ENCODE peak calls at places on chromosome 4, in six cellular contexts. One of them, this sample, is unnamed.

GRCh38 chr4:90495211-90495610 is 368.0 kb downstream of the CCSER1 start:
- DNase-seq in tibial nerve: no peak
- DNase-seq in lower leg skin: no peak
- DNase-seq in AG10803: no peak
- DNase-seq in brain microvascular endothelial cell: no peak
- DNase-seq in left lung: no peak
- DNase-seq in this sample: no peak

GRCh38 chr4:4349902-4350301 is 37.0 kb upstream of the NSG1 start:
- DNase-seq in brain microvascular endothelial cell: no peak
- DNase-seq in tibial nerve: no peak
- DNase-seq in AG10803: no peak
- DNase-seq in left lung: no peak
- DNase-seq in lower leg skin: no peak
- DNase-seq in this sample: no peak

GRCh38 chr4:140343303-140343702 is 30.1 kb upstream of the SCOC start:
- DNase-seq in lower leg skin: no peak
- DNase-seq in left lung: peak
- DNase-seq in brain microvascular endothelial cell: no peak
- DNase-seq in AG10803: no peak
- DNase-seq in tibial nerve: no peak
- DNase-seq in this sample: no peak

GRCh38 chr4:79050521-79050880 is 111.3 kb upstream of the PAQR3 start:
- DNase-seq in tibial nerve: no peak
- DNase-seq in lower leg skin: no peak
- DNase-seq in AG10803: no peak
- DNase-seq in left lung: no peak
- DNase-seq in brain microvascular endothelial cell: no peak
- DNase-seq in this sample: no peak

GRCh38 chr4:155353923-155354540 is 22.7 kb downstream of the MAP9 start:
- DNase-seq in lower leg skin: peak
- DNase-seq in left lung: peak
- DNase-seq in tibial nerve: peak
- DNase-seq in AG10803: peak
- DNase-seq in brain microvascular endothelial cell: peak
- DNase-seq in this sample: no peak

GRCh38 chr4:61427818-61428495 is 227.8 kb downstream of the ADGRL3 start:
- DNase-seq in left lung: no peak
- DNase-seq in brain microvascular endothelial cell: no peak
- DNase-seq in tibial nerve: no peak
- DNase-seq in lower leg skin: no peak
- DNase-seq in AG10803: no peak
- DNase-seq in this sample: no peak

GRCh38 chr4:26884486-26884988 is 23.9 kb downstream of the STIM2 start:
- DNase-seq in AG10803: no peak
- DNase-seq in left lung: no peak
- DNase-seq in lower leg skin: no peak
- DNase-seq in brain microvascular endothelial cell: no peak
- DNase-seq in tibial nerve: no peak
- DNase-seq in this sample: no peak

GRCh38 chr4:80072607-80073361 is at the start of gene ANTXR2:
- DNase-seq in left lung: peak
- DNase-seq in lower leg skin: peak
- DNase-seq in AG10803: peak
- DNase-seq in tibial nerve: peak
- DNase-seq in brain microvascular endothelial cell: peak
- DNase-seq in this sample: peak

GRCh38 chr4:140952709-140953108 is 180.6 kb downstream of the RNF150 start:
- DNase-seq in tibial nerve: no peak
- DNase-seq in brain microvascular endothelial cell: peak
- DNase-seq in left lung: no peak
- DNase-seq in AG10803: peak
- DNase-seq in lower leg skin: no peak
- DNase-seq in this sample: no peak

GRCh38 chr4:27861381-27861787 is 1000.7 kb downstream of the STIM2 start:
- DNase-seq in left lung: no peak
- DNase-seq in lower leg skin: no peak
- DNase-seq in brain microvascular endothelial cell: peak
- DNase-seq in AG10803: peak
- DNase-seq in tibial nerve: no peak
- DNase-seq in this sample: no peak

GRCh38 chr4:26124753-26125236 is 196.0 kb upstream of the RBPJ start:
- DNase-seq in left lung: no peak
- DNase-seq in brain microvascular endothelial cell: no peak
- DNase-seq in AG10803: peak
- DNase-seq in lower leg skin: no peak
- DNase-seq in tibial nerve: no peak
- DNase-seq in this sample: no peak

GRCh38 chr4:165355900-165356300 is 22.9 kb upstream of the CPE start:
- DNase-seq in brain microvascular endothelial cell: peak
- DNase-seq in left lung: no peak
- DNase-seq in tibial nerve: no peak
- DNase-seq in lower leg skin: no peak
- DNase-seq in AG10803: peak
- DNase-seq in this sample: no peak

GRCh38 chr4:89268572-89269180 is 38.9 kb downstream of the GPRIN3 start:
- DNase-seq in left lung: no peak
- DNase-seq in tibial nerve: no peak
- DNase-seq in AG10803: no peak
- DNase-seq in brain microvascular endothelial cell: no peak
- DNase-seq in lower leg skin: no peak
- DNase-seq in this sample: no peak

GRCh38 chr4:94939791-94940530 is 182.2 kb downstream of the BMPR1B start:
- DNase-seq in AG10803: no peak
- DNase-seq in brain microvascular endothelial cell: no peak
- DNase-seq in left lung: no peak
- DNase-seq in tibial nerve: no peak
- DNase-seq in lower leg skin: no peak
- DNase-seq in this sample: no peak

GRCh38 chr4:128725405-128725804 is 84.1 kb upstream of the JADE1 start:
- DNase-seq in lower leg skin: no peak
- DNase-seq in tibial nerve: no peak
- DNase-seq in AG10803: no peak
- DNase-seq in left lung: no peak
- DNase-seq in brain microvascular endothelial cell: no peak
- DNase-seq in this sample: no peak

GRCh38 chr4:152448806-152449205 is 87.1 kb downstream of the FBXW7 start:
- DNase-seq in tibial nerve: no peak
- DNase-seq in left lung: no peak
- DNase-seq in AG10803: no peak
- DNase-seq in brain microvascular endothelial cell: no peak
- DNase-seq in lower leg skin: no peak
- DNase-seq in this sample: no peak

GRCh38 chr4:26325191-26325590 is 4.4 kb downstream of the RBPJ start:
- DNase-seq in left lung: no peak
- DNase-seq in lower leg skin: no peak
- DNase-seq in brain microvascular endothelial cell: peak
- DNase-seq in tibial nerve: no peak
- DNase-seq in AG10803: peak
- DNase-seq in this sample: no peak

GRCh38 chr4:24659241-24659961 is 75.0 kb upstream of the DHX15 start:
- DNase-seq in lower leg skin: no peak
- DNase-seq in tibial nerve: no peak
- DNase-seq in AG10803: no peak
- DNase-seq in brain microvascular endothelial cell: no peak
- DNase-seq in left lung: no peak
- DNase-seq in this sample: no peak

GRCh38 chr4:2935762-2936743 is 27.2 kb downstream of the NOP14 start:
- DNase-seq in lower leg skin: no peak
- DNase-seq in brain microvascular endothelial cell: peak
- DNase-seq in tibial nerve: no peak
- DNase-seq in left lung: peak
- DNase-seq in AG10803: no peak
- DNase-seq in this sample: no peak

GRCh38 chr4:3223346-3223745 is 25.6 kb upstream of the MSANTD1 start:
- DNase-seq in brain microvascular endothelial cell: no peak
- DNase-seq in left lung: no peak
- DNase-seq in AG10803: no peak
- DNase-seq in tibial nerve: no peak
- DNase-seq in lower leg skin: no peak
- DNase-seq in this sample: no peak

GRCh38 chr4:18318682-18319410 is 297.3 kb upstream of the LCORL start:
- DNase-seq in lower leg skin: no peak
- DNase-seq in tibial nerve: no peak
- DNase-seq in AG10803: no peak
- DNase-seq in brain microvascular endothelial cell: peak
- DNase-seq in left lung: peak
- DNase-seq in this sample: no peak

GRCh38 chr4:33133723-33134122 is 2413.6 kb downstream of the PCDH7 start:
- DNase-seq in lower leg skin: no peak
- DNase-seq in brain microvascular endothelial cell: no peak
- DNase-seq in AG10803: no peak
- DNase-seq in left lung: no peak
- DNase-seq in tibial nerve: no peak
- DNase-seq in this sample: no peak

GRCh38 chr4:145937990-145938611 is 522 bp downstream of the ZNF827 start:
- DNase-seq in lower leg skin: peak
- DNase-seq in tibial nerve: no peak
- DNase-seq in left lung: no peak
- DNase-seq in AG10803: peak
- DNase-seq in brain microvascular endothelial cell: peak
- DNase-seq in this sample: no peak

GRCh38 chr4:8904666-8905065 is 33.0 kb upstream of the HMX1 start:
- DNase-seq in AG10803: no peak
- DNase-seq in left lung: no peak
- DNase-seq in tibial nerve: no peak
- DNase-seq in lower leg skin: no peak
- DNase-seq in brain microvascular endothelial cell: no peak
- DNase-seq in this sample: no peak

GRCh38 chr4:125958519-125958918 is 643.8 kb downstream of the FAT4 start:
- DNase-seq in brain microvascular endothelial cell: no peak
- DNase-seq in lower leg skin: no peak
- DNase-seq in tibial nerve: no peak
- DNase-seq in AG10803: no peak
- DNase-seq in left lung: no peak
- DNase-seq in this sample: no peak

GRCh38 chr4:138291431-138291830 is 49.3 kb upstream of the SLC7A11 start:
- DNase-seq in lower leg skin: no peak
- DNase-seq in brain microvascular endothelial cell: no peak
- DNase-seq in left lung: no peak
- DNase-seq in tibial nerve: no peak
- DNase-seq in AG10803: peak
- DNase-seq in this sample: no peak

GRCh38 chr4:102829803-102830202 is 2.5 kb upstream of the UBE2D3 start:
- DNase-seq in tibial nerve: no peak
- DNase-seq in lower leg skin: no peak
- DNase-seq in AG10803: no peak
- DNase-seq in brain microvascular endothelial cell: no peak
- DNase-seq in left lung: no peak
- DNase-seq in this sample: no peak
- H3K4me3 ChIP-seq in tibial nerve: no peak
- H3K4me3 ChIP-seq in lower leg skin: no peak
- H3K4me3 ChIP-seq in AG10803: no peak
- H3K4me3 ChIP-seq in brain microvascular endothelial cell: no peak
- H3K4me3 ChIP-seq in left lung: no peak
- H3K4me3 ChIP-seq in this sample: no peak

DNA sequence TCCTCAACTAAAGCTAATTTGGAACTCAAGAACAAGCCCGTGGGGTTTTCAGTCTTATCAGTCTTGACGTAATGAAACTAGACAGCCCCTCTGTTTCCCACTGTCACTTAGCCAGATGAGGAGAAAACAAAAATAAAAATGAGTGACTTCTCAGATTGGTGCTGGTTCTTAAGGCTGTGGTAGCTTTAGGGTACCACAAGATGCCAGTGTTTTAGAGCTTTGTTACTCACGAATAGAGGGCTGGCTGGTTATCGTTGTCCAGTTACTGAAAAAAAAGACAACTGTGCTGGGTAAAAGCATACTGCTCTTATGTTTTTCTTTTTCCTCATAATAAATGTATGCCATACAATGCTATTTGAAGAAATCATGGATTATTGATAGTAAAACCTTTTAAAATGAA is 796.7 kb downstream of the RAPGEF2 start:
- DNase-seq in brain microvascular endothelial cell: no peak
- DNase-seq in lower leg skin: no peak
- DNase-seq in AG10803: no peak
- DNase-seq in tibial nerve: no peak
- DNase-seq in left lung: no peak
- DNase-seq in this sample: no peak
- TF ChIP-seq CTCF in brain microvascular endothelial cell: no peak
- TF ChIP-seq CTCF in lower leg skin: no peak
- TF ChIP-seq CTCF in AG10803: no peak
- TF ChIP-seq CTCF in tibial nerve: no peak
- TF ChIP-seq CTCF in left lung: no peak
- TF ChIP-seq CTCF in this sample: no peak

GRCh38 chr4:110630621-110631402 is 7.9 kb upstream of the PITX2 start:
- DNase-seq in brain microvascular endothelial cell: no peak
- DNase-seq in lower leg skin: no peak
- DNase-seq in tibial nerve: no peak
- DNase-seq in AG10803: no peak
- DNase-seq in left lung: no peak
- DNase-seq in this sample: no peak
- H3K4me3 ChIP-seq in brain microvascular endothelial cell: no peak
- H3K4me3 ChIP-seq in lower leg skin: no peak
- H3K4me3 ChIP-seq in tibial nerve: no peak
- H3K4me3 ChIP-seq in AG10803: no peak
- H3K4me3 ChIP-seq in left lung: no peak
- H3K4me3 ChIP-seq in this sample: no peak

GRCh38 chr4:13196721-13197120 is 287.4 kb downstream of the RAB28 start:
- DNase-seq in AG10803: no peak
- DNase-seq in left lung: no peak
- DNase-seq in lower leg skin: no peak
- DNase-seq in tibial nerve: no peak
- DNase-seq in brain microvascular endothelial cell: no peak
- DNase-seq in this sample: no peak

DNA sequence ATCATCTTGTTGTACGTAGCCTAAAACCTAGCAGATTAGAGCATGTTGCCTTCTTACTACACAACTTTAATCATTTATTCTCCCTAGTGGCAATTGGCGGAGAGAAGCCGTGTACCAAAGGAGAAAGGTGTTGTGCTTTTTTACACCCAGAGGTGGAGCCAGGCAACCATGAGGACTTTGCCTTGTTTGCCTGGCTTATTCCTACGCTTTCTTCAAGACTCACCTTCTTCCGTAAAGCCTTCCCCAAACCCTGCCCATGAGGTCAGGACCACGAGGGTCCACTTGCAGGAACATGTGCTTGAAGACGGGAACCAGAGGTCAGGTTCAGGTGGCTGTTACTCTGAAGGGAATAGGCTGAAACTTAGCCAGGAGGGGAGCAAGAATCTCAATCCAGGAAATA is 290.5 kb downstream of the RAB28 start:
- DNase-seq in left lung: no peak
- DNase-seq in AG10803: no peak
- DNase-seq in tibial nerve: no peak
- DNase-seq in brain microvascular endothelial cell: no peak
- DNase-seq in lower leg skin: no peak
- DNase-seq in this sample: no peak
- TF ChIP-seq CTCF in left lung: no peak
- TF ChIP-seq CTCF in AG10803: no peak
- TF ChIP-seq CTCF in tibial nerve: no peak
- TF ChIP-seq CTCF in brain microvascular endothelial cell: no peak
- TF ChIP-seq CTCF in lower leg skin: no peak
- TF ChIP-seq CTCF in this sample: no peak

GRCh38 chr4:40749717-40750460 is at the start of gene NSUN7:
- DNase-seq in tibial nerve: no peak
- DNase-seq in lower leg skin: peak
- DNase-seq in left lung: peak
- DNase-seq in brain microvascular endothelial cell: no peak
- DNase-seq in AG10803: peak
- DNase-seq in this sample: no peak
- H3K4me3 ChIP-seq in tibial nerve: peak
- H3K4me3 ChIP-seq in lower leg skin: peak
- H3K4me3 ChIP-seq in left lung: peak
- H3K4me3 ChIP-seq in brain microvascular endothelial cell: peak
- H3K4me3 ChIP-seq in AG10803: peak
- H3K4me3 ChIP-seq in this sample: peak

GRCh38 chr4:105631818-105632400 is 76.6 kb downstream of the INTS12 start:
- DNase-seq in tibial nerve: no peak
- DNase-seq in brain microvascular endothelial cell: no peak
- DNase-seq in lower leg skin: no peak
- DNase-seq in AG10803: no peak
- DNase-seq in left lung: no peak
- DNase-seq in this sample: no peak
- TF ChIP-seq CTCF in tibial nerve: no peak
- TF ChIP-seq CTCF in brain microvascular endothelial cell: no peak
- TF ChIP-seq CTCF in lower leg skin: no peak
- TF ChIP-seq CTCF in AG10803: peak
- TF ChIP-seq CTCF in left lung: no peak
- TF ChIP-seq CTCF in this sample: no peak

This sample was measured in AG04449.